ENCODE peak calls at places on chromosomes 12 and 14, in four cellular contexts. One of them, this sample, is unnamed.

GRCh38 chr12:15209782-15210181 is 11.4 kb downstream of the RERG start:
- DNase-seq in K562: no peak
- DNase-seq in HepG2: no peak
- DNase-seq in HCT116: no peak
- DNase-seq in this sample: no peak

GRCh38 chr12:26830358-26830757 is 2.6 kb downstream of the ITPR2 start:
- DNase-seq in K562: no peak
- DNase-seq in HepG2: no peak
- DNase-seq in HCT116: no peak
- DNase-seq in this sample: no peak

GRCh38 chr12:39618701-39619100 is 902 bp downstream of the ABCD2 start:
- DNase-seq in K562: no peak
- DNase-seq in HepG2: no peak
- DNase-seq in HCT116: no peak
- DNase-seq in this sample: no peak

GRCh38 chr12:121154793-121155375 is 22.2 kb downstream of the P2RX7 start:
- DNase-seq in K562: no peak
- DNase-seq in HepG2: no peak
- DNase-seq in HCT116: no peak
- DNase-seq in this sample: no peak

GRCh38 chr12:132395192-132395907 is 66.0 kb upstream of the GALNT9 start:
- DNase-seq in K562: no peak
- DNase-seq in HepG2: no peak
- DNase-seq in HCT116: no peak
- DNase-seq in this sample: no peak

GRCh38 chr12:54598966-54599365 is 10.5 kb upstream of the PPP1R1A start:
- DNase-seq in K562: no peak
- DNase-seq in HepG2: no peak
- DNase-seq in HCT116: no peak
- DNase-seq in this sample: no peak

GRCh38 chr12:89721291-89721987 is 12.8 kb upstream of the ATP2B1 start:
- DNase-seq in K562: no peak
- DNase-seq in HepG2: no peak
- DNase-seq in HCT116: no peak
- DNase-seq in this sample: no peak

GRCh38 chr14:68369289-68369925 is 423.5 kb downstream of the ZFP36L1 start:
- DNase-seq in K562: no peak
- DNase-seq in HepG2: no peak
- DNase-seq in HCT116: no peak
- DNase-seq in this sample: no peak

GRCh38 chr12:60279224-60279623 is 683.4 kb downstream of the SLC16A7 start:
- DNase-seq in K562: no peak
- DNase-seq in HepG2: no peak
- DNase-seq in HCT116: no peak
- DNase-seq in this sample: no peak

GRCh38 chr12:5556033-5556614 is 124.2 kb downstream of the NTF3 start:
- DNase-seq in K562: peak; percentile 50
- DNase-seq in HepG2: no peak
- DNase-seq in HCT116: peak; percentile 6
- DNase-seq in this sample: no peak

GRCh38 chr12:52145228-52145940 is 46.4 kb downstream of the KRT80 start:
- DNase-seq in K562: no peak
- DNase-seq in HepG2: no peak
- DNase-seq in HCT116: no peak
- DNase-seq in this sample: no peak
- TF ChIP-seq TCF7L2 in K562: no peak
- TF ChIP-seq TCF7L2 in HepG2: no peak
- TF ChIP-seq TCF7L2 in HCT116: no peak
- TF ChIP-seq TCF7L2 in this sample: no peak

DNA sequence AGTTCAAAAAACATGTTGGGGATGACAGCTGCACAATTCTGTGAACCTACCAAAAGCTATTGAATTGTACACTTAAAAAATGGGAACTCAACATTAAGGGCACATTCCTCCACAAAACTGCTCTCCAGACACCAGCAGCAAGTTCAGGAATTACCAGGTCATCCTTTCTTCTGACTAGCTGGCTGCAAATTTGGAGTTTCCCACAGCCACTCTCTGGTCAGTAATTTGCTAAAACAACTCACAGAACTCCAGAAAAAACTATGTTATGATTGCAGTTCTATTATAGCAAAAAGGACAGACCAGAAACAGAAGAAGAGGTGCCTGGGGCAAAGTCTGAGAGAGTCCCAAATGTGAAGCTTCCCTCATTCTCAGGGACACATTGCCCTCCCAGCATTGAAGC is 20.1 kb upstream of the PLEKHD1 start:
- DNase-seq in K562: no peak
- DNase-seq in HepG2: no peak
- DNase-seq in HCT116: no peak
- DNase-seq in this sample: no peak
- TF ChIP-seq TCF7L2 in K562: no peak
- TF ChIP-seq TCF7L2 in HepG2: no peak
- TF ChIP-seq TCF7L2 in HCT116: no peak
- TF ChIP-seq TCF7L2 in this sample: no peak

GRCh38 chr12:82505150-82505549 is 146.8 kb downstream of the METTL25 start:
- DNase-seq in K562: no peak
- DNase-seq in HepG2: no peak
- DNase-seq in HCT116: no peak
- DNase-seq in this sample: no peak
- TF ChIP-seq TCF7L2 in K562: no peak
- TF ChIP-seq TCF7L2 in HepG2: no peak
- TF ChIP-seq TCF7L2 in HCT116: no peak
- TF ChIP-seq TCF7L2 in this sample: no peak

DNA sequence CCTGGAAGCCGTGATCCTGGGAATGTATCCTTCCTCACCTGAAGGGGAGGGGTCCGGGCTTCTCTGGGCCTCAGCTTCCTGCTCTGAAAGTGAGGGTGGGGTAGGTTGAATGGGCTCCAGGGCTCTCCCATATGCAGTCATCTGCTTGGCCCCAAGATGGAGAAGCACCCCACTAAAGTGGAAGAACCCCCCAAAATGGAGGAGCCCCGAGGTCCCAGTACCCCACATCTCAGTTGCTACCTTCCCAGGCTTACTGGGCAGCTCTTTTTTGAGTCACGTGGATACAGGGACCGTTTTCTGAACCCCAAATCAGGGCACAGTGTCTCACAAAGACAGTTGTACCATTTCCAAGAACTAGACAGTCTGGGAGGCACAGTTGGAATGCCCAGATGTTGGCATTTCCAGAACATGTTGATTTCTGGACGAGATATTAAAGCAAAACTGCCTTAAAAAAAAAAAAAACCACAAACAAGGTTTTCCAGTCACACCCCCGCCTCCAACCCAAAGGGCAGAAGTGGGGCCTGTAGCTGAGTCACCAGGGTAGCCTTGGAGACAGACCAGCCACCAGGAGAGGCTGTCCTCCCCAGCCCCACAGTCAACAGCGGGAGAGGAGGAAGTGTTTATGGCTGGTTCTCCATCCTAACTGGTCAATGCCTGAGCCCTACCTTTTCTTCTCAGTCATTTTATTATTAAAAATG is 12.1 kb downstream of the VASH1 start:
- DNase-seq in K562: peak; percentile 81
- DNase-seq in HepG2: peak; percentile 41
- DNase-seq in HCT116: no peak
- DNase-seq in this sample: no peak
- TF ChIP-seq TCF7L2 in K562: no peak
- TF ChIP-seq TCF7L2 in HepG2: no peak
- TF ChIP-seq TCF7L2 in HCT116: no peak
- TF ChIP-seq TCF7L2 in this sample: no peak

DNA sequence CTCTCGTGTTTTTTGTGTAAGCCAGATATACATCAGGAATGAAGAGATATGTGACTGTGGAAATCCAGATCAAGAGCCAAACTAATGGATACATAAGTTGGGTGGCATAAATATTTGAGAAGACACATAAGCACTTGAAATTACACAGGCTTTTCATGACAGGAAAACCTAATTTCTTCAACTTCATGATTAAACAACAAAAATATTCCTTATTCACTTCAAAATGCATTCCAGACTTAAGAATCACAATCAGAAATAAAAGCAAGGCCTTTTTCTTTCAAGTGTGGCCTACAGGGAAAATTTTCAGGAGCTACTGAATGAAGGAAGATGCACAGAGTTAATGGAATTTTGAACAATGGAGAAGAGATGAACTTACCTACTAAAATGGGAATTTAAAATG is 515.6 kb downstream of the FOXG1 start:
- DNase-seq in K562: no peak
- DNase-seq in HepG2: no peak
- DNase-seq in HCT116: no peak
- DNase-seq in this sample: no peak
- TF ChIP-seq TCF7L2 in K562: no peak
- TF ChIP-seq TCF7L2 in HepG2: no peak
- TF ChIP-seq TCF7L2 in HCT116: no peak
- TF ChIP-seq TCF7L2 in this sample: no peak

GRCh38 chr14:92654206-92654901 is 94.1 kb downstream of the LGMN start:
- DNase-seq in K562: no peak
- DNase-seq in HepG2: no peak
- DNase-seq in HCT116: no peak
- DNase-seq in this sample: no peak

GRCh38 chr14:92651106-92651792 is 97.2 kb downstream of the LGMN start:
- DNase-seq in K562: no peak
- DNase-seq in HepG2: no peak
- DNase-seq in HCT116: no peak
- DNase-seq in this sample: no peak

GRCh38 chr14:92652413-92653151 is 95.8 kb downstream of the LGMN start:
- DNase-seq in K562: no peak
- DNase-seq in HepG2: no peak
- DNase-seq in HCT116: no peak
- DNase-seq in this sample: no peak

GRCh38 chr14:92651793-92652382 is 96.5 kb downstream of the LGMN start:
- DNase-seq in K562: no peak
- DNase-seq in HepG2: no peak
- DNase-seq in HCT116: no peak
- DNase-seq in this sample: no peak

GRCh38 chr14:92653162-92653651 is 95.2 kb downstream of the LGMN start:
- DNase-seq in K562: no peak
- DNase-seq in HepG2: no peak
- DNase-seq in HCT116: no peak
- DNase-seq in this sample: no peak
- TF ChIP-seq TCF7L2 in K562: no peak
- TF ChIP-seq TCF7L2 in HepG2: no peak
- TF ChIP-seq TCF7L2 in HCT116: no peak
- TF ChIP-seq TCF7L2 in this sample: no peak

DNA sequence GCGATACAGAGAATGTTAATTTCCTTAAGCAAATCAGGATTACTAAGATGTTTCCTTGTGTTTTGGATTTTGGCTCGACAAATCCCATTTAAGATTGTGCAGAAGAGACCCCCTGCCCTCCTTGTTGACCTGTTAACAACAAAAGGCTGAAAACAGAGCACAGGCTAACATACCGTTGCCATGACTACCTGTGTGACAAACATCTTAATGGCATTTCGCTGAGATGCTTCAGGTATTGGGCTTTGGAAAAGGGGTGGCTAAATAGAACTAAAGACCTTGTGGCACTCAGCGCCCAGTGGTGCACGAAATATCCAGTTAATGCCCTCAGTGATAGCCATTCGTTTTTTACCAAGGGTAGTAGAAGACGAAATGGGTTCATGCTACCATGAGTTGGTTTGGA is 1532.2 kb upstream of the TMEM132C start:
- DNase-seq in K562: no peak
- DNase-seq in HepG2: no peak
- DNase-seq in HCT116: no peak
- DNase-seq in this sample: no peak
- TF ChIP-seq TCF7L2 in K562: no peak
- TF ChIP-seq TCF7L2 in HepG2: no peak
- TF ChIP-seq TCF7L2 in HCT116: no peak
- TF ChIP-seq TCF7L2 in this sample: no peak

This sample was measured in Panc1.